ENCODE peak calls at places on chromosomes 16 and 17, in nine cellular contexts. W is HFF-Myc, O is glutamatergic neuron, F is PC-3, I is suprapubic skin, Y is H9, E is uterus, U is fibroblast of pulmonary artery, C is omental fat pad. R is an unnamed sample.

GRCh38 chr17:53428913-53429312 is 393.8 kb upstream of the KIF2B start:
- DNase-seq in F (no peak), Y (no peak), W (no peak), C (no peak), E (no peak), U (no peak), I (no peak), O (no peak), R (no peak)

GRCh38 chr17:12024332-12024731 is 3.7 kb downstream of the MAP2K4 start:
- DNase-seq in F (peak), Y (no peak), I (no peak), E (no peak), O (no peak), U (peak), W (no peak), C (no peak), R (no peak)

GRCh38 chr16:13645525-13645924 is 274.4 kb upstream of the ERCC4 start:
- DNase-seq in C (no peak), I (no peak), U (no peak), F (no peak), E (no peak), O (no peak), Y (no peak), W (no peak), R (no peak)

GRCh38 chr16:66948034-66948821 is 12.8 kb upstream of the CES3 start:
- DNase-seq in C (no peak), Y (no peak), O (no peak), F (no peak), E (no peak), I (no peak), W (no peak), U (no peak), R (no peak)

GRCh38 chr17:56514899-56515298 is 78.6 kb upstream of the NOG start:
- DNase-seq in O (no peak), E (no peak), W (no peak), C (no peak), I (no peak), U (no peak), Y (no peak), F (no peak), R (no peak)

GRCh38 chr16:19700319-19700781 is 17.7 kb downstream of the KNOP1 start:
- DNase-seq in U (peak), I (no peak), F (peak), O (no peak), E (peak), C (no peak), Y (no peak), W (no peak), R (no peak)

GRCh38 chr17:74493381-74493833 is 27.0 kb downstream of the CD300A start:
- DNase-seq in C (peak), F (peak), U (peak), Y (peak), O (peak), E (peak), I (peak), W (peak), R (peak)

GRCh38 chr17:50565559-50566350 is 5.2 kb downstream of the CACNA1G start:
- DNase-seq in F (no peak), Y (no peak), U (peak), E (no peak), O (no peak), C (no peak), I (no peak), W (no peak), R (peak)

GRCh38 chr17:73616120-73616872 is 27.9 kb downstream of the SDK2 start:
- DNase-seq in I (no peak), C (no peak), Y (no peak), W (no peak), E (no peak), U (no peak), F (no peak), O (no peak), R (no peak)

GRCh38 chr17:17931159-17931558 is 41.0 kb downstream of the TOM1L2 start:
- DNase-seq in C (no peak), W (no peak), I (no peak), E (no peak), Y (no peak), U (no peak), O (no peak), F (no peak), R (no peak)

GRCh38 chr16:25966172-25967097 is 274.7 kb downstream of the HS3ST4 start:
- DNase-seq in W (no peak), C (no peak), I (no peak), E (no peak), F (no peak), Y (no peak), O (no peak), U (no peak), R (no peak)

GRCh38 chr17:32102697-32103096 is 39.6 kb upstream of the RHOT1 start:
- DNase-seq in W (no peak), Y (no peak), U (peak), I (peak), F (no peak), O (no peak), C (no peak), E (no peak), R (no peak)

GRCh38 chr16:84585886-84586285 is 32.0 kb downstream of the COTL1 start:
- DNase-seq in C (no peak), W (no peak), U (no peak), O (peak), I (no peak), Y (peak), F (no peak), E (no peak), R (peak)

GRCh38 chr17:8745586-8746500 is 1.2 kb upstream of the CCDC42 start:
- DNase-seq in F (peak), W (no peak), Y (peak), O (peak), I (no peak), U (peak), C (peak), E (peak), R (peak)

GRCh38 chr17:80790021-80790765 is 201.4 kb upstream of the CHMP6 start:
- DNase-seq in U (peak), O (no peak), C (no peak), F (no peak), I (peak), W (no peak), Y (peak), E (no peak), R (no peak)

GRCh38 chr16:4802659-4803287 is 340 bp upstream of the ROGDI start:
- DNase-seq in E (peak), Y (peak), F (peak), O (peak), I (peak), W (peak), C (peak), U (peak), R (peak)
- TF ChIP-seq CTCF in E (peak), Y (no peak), F (no peak), O (peak), I (peak), W (no peak), C (no peak), U (no peak), R (no peak)

GRCh38 chr16:17657037-17657436 is 186.3 kb upstream of the XYLT1 start:
- DNase-seq in E (no peak), U (no peak), W (no peak), I (no peak), C (no peak), F (no peak), Y (peak), O (peak), R (no peak)
- TF ChIP-seq CTCF in E (no peak), U (no peak), W (no peak), I (no peak), C (no peak), F (no peak), Y (no peak), O (no peak), R (no peak)

DNA sequence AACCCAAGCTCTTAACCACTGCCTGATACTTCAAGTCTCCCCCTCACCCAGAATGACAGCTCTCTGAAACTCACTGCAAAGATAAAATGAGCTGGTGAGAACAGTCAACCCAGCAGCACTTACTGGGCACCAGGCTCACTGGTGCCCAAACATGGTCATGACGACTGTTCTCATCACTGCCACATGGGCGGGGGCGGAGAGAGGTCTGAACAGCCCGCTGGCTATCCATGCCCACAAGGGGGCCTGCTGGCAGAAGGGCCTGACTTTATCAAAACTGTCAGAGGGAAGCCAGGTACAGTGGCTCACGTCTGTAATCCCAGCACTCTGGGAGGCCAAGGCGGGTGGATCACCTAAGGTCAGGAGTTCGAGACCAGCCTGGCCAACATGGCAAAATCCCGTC is 4.0 kb downstream of the MYBBP1A start:
- DNase-seq in E (no peak), C (no peak), U (no peak), I (no peak), Y (no peak), O (no peak), W (no peak), F (peak), R (no peak)
- TF ChIP-seq CTCF in E (no peak), C (no peak), U (no peak), I (no peak), Y (peak), O (no peak), W (peak), F (peak), R (peak)

DNA sequence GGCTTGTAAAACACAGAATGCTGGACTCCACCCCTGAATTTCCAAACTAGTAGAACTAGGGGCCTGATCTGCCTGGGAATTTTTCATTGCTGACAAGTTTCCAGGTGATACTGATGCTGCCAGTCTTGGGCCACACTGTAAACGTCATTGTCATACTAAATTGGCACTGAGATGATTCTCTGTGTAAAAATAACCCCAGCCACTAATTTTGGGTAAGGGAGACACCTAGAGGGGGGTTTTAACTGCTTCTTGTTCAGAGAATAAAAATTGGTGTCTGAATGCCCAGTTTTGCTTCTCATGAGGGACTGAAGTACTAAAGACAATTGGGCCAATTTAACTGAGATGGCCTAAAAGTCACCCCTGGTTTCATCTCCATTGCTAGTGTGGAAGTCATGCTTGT is 5.0 kb upstream of the CDH13 start:
- DNase-seq in I (no peak), O (no peak), E (no peak), F (peak), Y (no peak), C (no peak), U (no peak), W (no peak), R (no peak)
- TF ChIP-seq CTCF in I (no peak), O (no peak), E (no peak), F (no peak), Y (peak), C (no peak), U (no peak), W (no peak), R (no peak)

DNA sequence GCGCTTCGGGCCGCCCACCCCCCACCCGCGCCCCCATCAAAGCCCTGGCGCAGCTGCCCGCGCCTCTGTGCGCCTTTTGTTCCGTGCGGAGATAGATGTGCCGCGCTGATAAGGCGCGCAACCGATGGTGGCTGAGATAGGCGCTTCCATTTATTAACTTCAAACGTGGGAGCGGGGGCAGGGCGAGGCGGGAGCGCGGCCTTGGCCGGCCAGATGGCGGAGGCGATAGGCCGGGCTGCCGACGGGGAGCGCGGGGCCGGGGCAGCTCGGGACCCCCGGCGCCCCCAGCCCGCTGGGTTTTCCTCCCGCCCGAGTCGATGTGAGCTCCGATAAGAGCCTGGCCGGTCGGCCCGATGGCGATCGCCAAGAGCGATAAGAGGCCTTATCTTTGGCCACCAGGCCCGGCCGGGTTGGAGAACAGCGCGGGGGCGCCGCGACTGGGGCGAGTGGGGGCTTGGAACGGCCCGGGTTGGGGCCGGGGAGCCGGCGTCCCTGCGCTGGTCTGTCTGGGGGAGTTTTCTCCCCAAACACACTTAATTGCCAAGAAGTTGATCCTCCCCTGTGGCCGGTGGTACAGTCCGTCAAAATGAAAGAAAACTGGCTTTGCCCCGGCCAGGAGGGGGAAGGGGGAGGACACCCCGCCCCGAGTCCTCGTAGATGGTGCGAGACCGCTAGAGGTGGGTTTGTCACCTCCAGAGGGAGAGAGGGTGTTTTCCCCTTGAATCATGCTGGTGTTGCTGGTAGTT is 2.7 kb downstream of the ZFPM1 start:
- DNase-seq in E (no peak), I (no peak), O (peak), U (peak), F (peak), W (no peak), C (no peak), Y (no peak), R (peak)
- TF ChIP-seq CTCF in E (no peak), I (no peak), O (no peak), U (no peak), F (no peak), W (no peak), C (no peak), Y (peak), R (no peak)

R was measured in neural crest cell.